ENCODE peak calls at places on chromosomes 6 and 20, in seven cellular contexts. V is astrocyte, S is breast epithelium, O is upper lobe of right lung, Z is brain microvascular endothelial cell, D is BJ, R is HepG2. Y is an unnamed sample.
A peak's percentile ranks its signal among the peaks of the same experiment; 100 is the strongest.

GRCh38 chr20:10225439-10226080 is 6.9 kb downstream of the SNAP25 start:
- DNase-seq in V (no peak), S (no peak), O (no peak), Z (no peak), D (no peak), R (peak; percentile 54), Y (no peak)

GRCh38 chr6:129920103-129920798 is 59.1 kb upstream of the TMEM244 start:
- DNase-seq in V (peak; percentile 20), S (no peak), O (no peak), Z (peak; percentile 79), D (no peak), R (no peak), Y (no peak)

GRCh38 chr6:23180504-23181293 is 611.3 kb downstream of the HDGFL1 start:
- DNase-seq in V (peak; percentile 86), S (no peak), O (peak; percentile 64), Z (peak; percentile 59), D (peak; percentile 36), R (no peak), Y (peak; percentile 88)

GRCh38 chr20:5714261-5715041 is 35.8 kb upstream of the SHLD1 start:
- DNase-seq in V (no peak), S (no peak), O (no peak), Z (peak; percentile 65), D (no peak), R (peak; percentile 100), Y (no peak)

GRCh38 chr6:27478706-27479318 is 5.9 kb upstream of the ZNF184 start:
- DNase-seq in V (peak; percentile 84), S (peak; percentile 92), O (peak; percentile 92), Z (peak; percentile 96), D (peak; percentile 75), R (peak; percentile 87), Y (peak; percentile 91)

GRCh38 chr6:169752074-169752623 is 727 bp downstream of the ERMARD start:
- DNase-seq in V (no peak), S (no peak), O (no peak), Z (no peak), D (no peak), R (peak; percentile 44), Y (peak; percentile 4)

GRCh38 chr6:4280031-4280430 is 144.7 kb upstream of the ECI2 start:
- DNase-seq in V (no peak), S (no peak), O (no peak), Z (no peak), D (no peak), R (no peak), Y (no peak)

GRCh38 chr6:50610562-50610961 is 102.8 kb upstream of the TFAP2D start:
- DNase-seq in V (no peak), S (no peak), O (no peak), Z (no peak), D (no peak), R (no peak), Y (no peak)

GRCh38 chr20:63060057-63060991 is 53.6 kb upstream of the BHLHE23 start:
- DNase-seq in V (peak; percentile 45), S (peak; percentile 46), O (peak; percentile 56), Z (peak; percentile 52), D (no peak), R (no peak), Y (peak; percentile 46)

GRCh38 chr6:30112402-30113376 is at the start of gene TRIM31:
- DNase-seq in V (no peak), S (no peak), O (no peak), Z (no peak), D (no peak), R (peak; percentile 79), Y (no peak)

GRCh38 chr6:152124432-152125074 is 317.1 kb downstream of the ESR1 start:
- DNase-seq in V (peak; percentile 50), S (no peak), O (no peak), Z (peak; percentile 49), D (peak; percentile 18), R (peak; percentile 54), Y (peak; percentile 74)

GRCh38 chr6:135334169-135334568 is 153.1 kb downstream of the MYB start:
- DNase-seq in V (peak; percentile 27), S (no peak), O (no peak), Z (peak; percentile 69), D (no peak), R (no peak), Y (peak; percentile 20)

GRCh38 chr6:1870902-1871301 is 261.2 kb downstream of the FOXC1 start:
- DNase-seq in V (no peak), S (no peak), O (no peak), Z (no peak), D (no peak), R (no peak), Y (no peak)

GRCh38 chr20:53652859-53653520 is 59.4 kb upstream of the ZNF217 start:
- DNase-seq in V (no peak), S (no peak), O (no peak), Z (no peak), D (no peak), R (no peak), Y (no peak)

GRCh38 chr6:112279044-112279916 is 24.9 kb upstream of the LAMA4 start:
- DNase-seq in V (no peak), S (no peak), O (no peak), Z (no peak), D (no peak), R (no peak), Y (no peak)

GRCh38 chr6:112283621-112284020 is 29.3 kb upstream of the LAMA4 start:
- DNase-seq in V (no peak), S (no peak), O (no peak), Z (no peak), D (no peak), R (no peak), Y (no peak)

GRCh38 chr6:112284603-112285002 is 30.2 kb upstream of the LAMA4 start:
- DNase-seq in V (no peak), S (no peak), O (no peak), Z (no peak), D (no peak), R (no peak), Y (no peak)

GRCh38 chr6:112286010-112286409 is 31.6 kb upstream of the LAMA4 start:
- DNase-seq in V (no peak), S (no peak), O (no peak), Z (no peak), D (no peak), R (no peak), Y (no peak)

DNA sequence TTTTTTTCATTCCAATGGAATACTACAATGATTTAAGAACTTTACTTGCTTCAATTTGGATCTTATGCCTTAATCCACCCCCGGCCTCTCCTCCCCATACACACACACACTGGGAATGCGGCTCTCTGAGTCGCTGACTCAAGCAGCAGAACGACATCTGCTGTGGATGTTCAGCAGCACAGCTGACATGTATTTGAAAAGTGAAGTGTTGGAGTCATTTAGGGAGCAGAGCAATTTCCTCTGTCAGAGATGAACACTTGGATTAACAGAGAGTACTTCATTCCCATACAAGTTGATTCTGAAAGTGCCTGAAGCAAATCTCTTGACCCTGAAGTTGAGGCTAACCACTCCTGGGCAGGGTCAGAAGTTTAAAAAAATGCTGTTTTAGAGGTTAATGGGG is 27.9 kb upstream of the LAMA4 start:
- DNase-seq in V (peak; percentile 89), S (no peak), O (no peak), Z (peak; percentile 78), D (peak; percentile 83), R (no peak), Y (peak; percentile 92)
- TF ChIP-seq CTCF in V (peak; percentile 35), S (peak; percentile 24), O (peak; percentile 35), Z (peak; percentile 72), D (peak; percentile 45), R (no peak), Y (peak; percentile 61)

GRCh38 chr6:57174511-57174907 is 2.4 kb downstream of the BAG2 start:
- DNase-seq in V (no peak), S (no peak), O (no peak), Z (no peak), D (no peak), R (no peak), Y (no peak)
- H3K4me3 ChIP-seq in V (peak overlapping the region; percentile 72), S (no peak overlapping the region), O (peak overlapping the region; percentile 71), Z (peak overlapping the region; percentile 71), D (peak overlapping the region; percentile 86), R (peak overlapping the region; percentile 72), Y (peak overlapping the region; percentile 92)

DNA sequence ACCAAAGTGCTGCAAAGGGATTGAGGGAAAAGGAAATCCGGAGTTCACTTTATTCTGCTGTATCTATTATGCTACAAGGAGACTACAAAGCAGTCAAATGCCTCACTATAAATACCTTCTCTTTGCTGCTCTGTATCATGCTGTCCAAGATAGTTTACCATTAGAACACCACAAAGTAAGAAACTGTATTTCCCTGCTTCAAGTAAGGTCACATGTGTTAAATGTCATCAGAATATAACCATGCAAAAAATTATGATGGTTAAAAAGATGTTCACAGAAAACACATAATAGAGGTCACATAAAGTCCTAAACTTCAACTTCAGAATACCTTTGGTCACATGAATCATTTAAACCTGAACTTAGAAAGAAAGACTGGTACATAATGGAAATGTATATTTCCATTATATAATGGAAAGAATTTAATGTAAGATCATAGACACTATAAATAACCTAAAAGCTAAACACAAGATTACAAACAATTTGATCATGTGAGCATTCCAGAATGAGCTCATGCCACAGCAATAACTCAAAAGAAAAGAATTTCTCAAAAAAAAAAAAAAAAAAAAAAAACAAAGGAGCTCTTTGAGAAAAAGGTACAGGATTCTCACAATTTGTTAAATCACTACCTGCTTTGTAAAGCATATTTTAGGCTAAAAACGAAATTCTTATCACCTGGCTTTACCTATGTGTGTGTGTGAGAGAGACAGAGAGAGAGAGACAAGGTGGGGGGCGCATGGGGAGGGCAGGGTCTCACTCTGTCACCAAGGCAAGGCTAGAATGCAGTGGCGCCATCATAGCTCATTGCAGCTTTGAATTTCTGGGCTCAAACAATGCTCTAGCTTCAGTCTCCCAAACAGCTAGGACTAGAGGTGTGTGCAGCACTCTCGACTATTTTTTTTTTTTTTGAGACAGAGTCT is 58.7 kb downstream of the KIF13A start:
- DNase-seq in V (peak; percentile 74), S (no peak), O (no peak), Z (no peak), D (no peak), R (peak; percentile 41), Y (peak; percentile 58)
- TF ChIP-seq CTCF in V (no peak), S (no peak), O (no peak), Z (no peak), D (no peak), R (no peak), Y (no peak)

GRCh38 chr6:163343609-163344008 is 70.9 kb upstream of the QKI start:
- DNase-seq in V (no peak), S (no peak), O (no peak), Z (no peak), D (no peak), R (no peak), Y (no peak)

GRCh38 chr6:163347021-163347446 is 67.5 kb upstream of the QKI start:
- DNase-seq in V (peak; percentile 49), S (no peak), O (no peak), Z (peak; percentile 39), D (no peak), R (no peak), Y (no peak)

GRCh38 chr6:163342571-163343539 is 71.7 kb upstream of the QKI start:
- DNase-seq in V (no peak), S (no peak), O (no peak), Z (no peak), D (no peak), R (no peak), Y (no peak)

GRCh38 chr6:163346529-163346961 is 68.0 kb upstream of the QKI start:
- DNase-seq in V (peak; percentile 12), S (no peak), O (no peak), Z (no peak), D (no peak), R (no peak), Y (no peak)

DNA sequence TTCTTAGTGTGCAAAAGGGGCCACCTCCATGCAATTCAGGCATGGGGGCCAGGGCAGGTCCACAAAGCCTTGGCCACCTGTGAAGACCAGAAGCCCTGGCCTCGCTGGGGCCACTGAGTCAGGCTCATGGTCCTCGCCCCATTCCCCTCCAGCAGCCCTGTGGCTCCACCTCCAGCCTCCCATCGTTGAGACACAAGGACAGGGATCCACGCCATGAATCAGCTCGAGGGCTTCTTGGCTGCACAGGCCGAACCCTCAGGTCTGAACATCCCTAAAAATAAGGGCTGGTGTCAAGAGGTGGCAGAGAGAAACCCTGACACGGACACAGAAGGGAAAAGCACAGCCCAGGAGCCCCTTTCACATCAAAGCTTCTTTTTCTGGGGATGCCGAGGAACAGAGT is 68.6 kb upstream of the QKI start:
- DNase-seq in V (no peak), S (no peak), O (no peak), Z (no peak), D (no peak), R (no peak), Y (no peak)
- H3K4me3 ChIP-seq in V (no peak overlapping the region), S (no peak overlapping the region), O (no peak overlapping the region), Z (no peak overlapping the region), D (no peak overlapping the region), R (no peak overlapping the region), Y (no peak overlapping the region)